ENCODE peak calls at places on chromosomes 11 and 22, in four cellular contexts. T, L, A and D are unnamed samples.

GRCh38 chr22:45127866-45128265 is 35.9 kb upstream of the NUP50 start:
- DNase-seq in T (no peak), L (no peak), A (no peak), D (no peak)

GRCh38 chr11:117668291-117668690 is 128.7 kb downstream of the DSCAML1 start:
- DNase-seq in T (no peak), L (no peak), A (peak), D (no peak)

GRCh38 chr11:47179655-47179991 is 2.9 kb upstream of the ARFGAP2 start:
- DNase-seq in T (peak), L (peak), A (no peak), D (no peak)

GRCh38 chr22:49323751-49324415 is 503.8 kb downstream of the BRD1 start:
- DNase-seq in T (no peak), L (no peak), A (no peak), D (no peak)

GRCh38 chr22:40898850-40899357 is 37.0 kb upstream of the DNAJB7 start:
- DNase-seq in T (no peak), L (peak), A (peak), D (no peak)

GRCh38 chr11:12253843-12254281 is 123.5 kb upstream of the PARVA start:
- DNase-seq in T (no peak), L (no peak), A (no peak), D (no peak)

GRCh38 chr22:20033045-20033706 is 12.3 kb downstream of the TANGO2 start:
- DNase-seq in T (no peak), L (no peak), A (no peak), D (no peak)

GRCh38 chr11:83713701-83714100 is 427.5 kb upstream of the CCDC90B start:
- DNase-seq in T (no peak), L (no peak), A (no peak), D (no peak)

GRCh38 chr22:24322522-24322921 is 51.9 kb downstream of the SPECC1L start:
- DNase-seq in T (no peak), L (no peak), A (no peak), D (no peak)

GRCh38 chr11:62892077-62892922 is 11.6 kb downstream of the SLC3A2 start:
- DNase-seq in T (no peak), L (no peak), A (no peak), D (no peak)

GRCh38 chr11:1149545-1149944 is 8.2 kb upstream of the MUC5AC start:
- DNase-seq in T (no peak), L (no peak), A (no peak), D (no peak)

GRCh38 chr11:123302751-123303195 is 107.7 kb upstream of the CLMP start:
- DNase-seq in T (peak), L (no peak), A (no peak), D (no peak)

GRCh38 chr22:41775976-41776375 is 24.5 kb upstream of the CCDC134 start:
- DNase-seq in T (no peak), L (no peak), A (no peak), D (no peak)

GRCh38 chr11:118448294-118448693 is 12.0 kb downstream of the KMT2A start:
- DNase-seq in T (no peak), L (no peak), A (no peak), D (no peak)

GRCh38 chr22:22932512-22932941 is 44.9 kb downstream of the IGLL5 start:
- DNase-seq in T (no peak), L (no peak), A (no peak), D (no peak)

GRCh38 chr22:44032126-44032730 is 8.1 kb downstream of the PARVB start:
- DNase-seq in T (no peak), L (no peak), A (no peak), D (no peak)

GRCh38 chr11:62295504-62295903 is 3.4 kb downstream of the SCGB1D4 start:
- DNase-seq in T (no peak), L (no peak), A (no peak), D (no peak)

GRCh38 chr11:30049214-30049613 is 32.4 kb upstream of the KCNA4 start:
- DNase-seq in T (no peak), L (no peak), A (no peak), D (no peak)

GRCh38 chr22:50308597-50308935 is 1.1 kb upstream of the PLXNB2 start:
- DNase-seq in T (no peak), L (no peak), A (no peak), D (no peak)

GRCh38 chr11:12188548-12189317 is 78.3 kb downstream of the MICAL2 start:
- DNase-seq in T (no peak), L (no peak), A (no peak), D (no peak)

GRCh38 chr11:135008001-135008405 is 596.0 kb upstream of the B3GAT1 start:
- DNase-seq in T (no peak), L (no peak), A (no peak), D (no peak)

GRCh38 chr11:71284525-71285092 is 32.2 kb upstream of the SHANK2 start:
- DNase-seq in T (no peak), L (no peak), A (no peak), D (no peak)

GRCh38 chr11:12680246-12680939 is 6.2 kb downstream of the TEAD1 start:
- DNase-seq in T (no peak), L (no peak), A (peak), D (peak)

GRCh38 chr11:112279901-112280267 is 19.2 kb upstream of the PLET1 start:
- DNase-seq in T (peak), L (no peak), A (peak), D (no peak)

GRCh38 chr22:50684986-50685385 is 12.4 kb downstream of the SHANK3 start:
- DNase-seq in T (no peak), L (peak), A (no peak), D (no peak)

GRCh38 chr11:128161994-128162393 is 425.4 kb downstream of the ETS1 start:
- DNase-seq in T (no peak), L (no peak), A (no peak), D (no peak)

GRCh38 chr11:114719562-114719961 is 41.2 kb downstream of the NXPE2 start:
- DNase-seq in T (no peak), L (no peak), A (no peak), D (no peak)

GRCh38 chr11:134432776-134433175 is 20.7 kb upstream of the B3GAT1 start:
- DNase-seq in T (no peak), L (no peak), A (no peak), D (no peak)

GRCh38 chr11:13287026-13287425 is 9.4 kb downstream of the BMAL1 start:
- DNase-seq in T (no peak), L (no peak), A (no peak), D (no peak)

GRCh38 chr11:12581923-12582322 is 92.3 kb upstream of the TEAD1 start:
- DNase-seq in T (no peak), L (no peak), A (no peak), D (no peak)